ENCODE peak calls at places on chromosomes 7 and 10, in ten cellular contexts. M is cardiac muscle cell, G is NCI-H446, C is C1 segment of cervical spinal cord, R is lung microvascular endothelial cell, Q is PC-3, B is left ventricle myocardium superior, P is T-helper 2 cell, U is natural killer cell, F is nephron progenitor cell. X is an unnamed sample.

GRCh38 chr10:17335065-17335464 is 107.0 kb downstream of the VIM start:
- DNase-seq in M (no peak), G (no peak), C (no peak), R (peak; percentile 5), Q (peak; percentile 56), B (no peak), P (no peak), U (no peak), F (no peak), X (no peak)

GRCh38 chr10:117544729-117545140 is 2.2 kb downstream of the EMX2 start:
- DNase-seq in M (no peak), G (no peak), C (no peak), R (no peak), Q (no peak), B (no peak), P (no peak), U (no peak), F (peak; percentile 42), X (no peak)

GRCh38 chr7:157635669-157636068 is 298.9 kb downstream of the DNAJB6 start:
- DNase-seq in M (no peak), G (no peak), C (no peak), R (no peak), Q (no peak), B (no peak), P (no peak), U (no peak), F (no peak), X (no peak)

GRCh38 chr7:107069457-107069856 is 25.0 kb downstream of the PRKAR2B start:
- DNase-seq in M (no peak), G (no peak), C (no peak), R (no peak), Q (no peak), B (no peak), P (no peak), U (no peak), F (no peak), X (no peak)

GRCh38 chr10:106576534-106576933 is 588.0 kb downstream of the SORCS1 start:
- DNase-seq in M (no peak), G (no peak), C (no peak), R (no peak), Q (no peak), B (no peak), P (no peak), U (no peak), F (no peak), X (no peak)

GRCh38 chr10:102523250-102524029 is 19.7 kb downstream of the SUFU start:
- DNase-seq in M (no peak), G (no peak), C (no peak), R (no peak), Q (no peak), B (peak; percentile 45), P (no peak), U (no peak), F (no peak), X (no peak)

GRCh38 chr10:132297521-132297920 is 10.2 kb downstream of the STK32C start:
- DNase-seq in M (no peak), G (no peak), C (no peak), R (no peak), Q (no peak), B (no peak), P (no peak), U (no peak), F (no peak), X (no peak)

GRCh38 chr7:158524749-158525635 is 62.6 kb downstream of the PTPRN2 start:
- DNase-seq in M (no peak), G (no peak), C (no peak), R (no peak), Q (no peak), B (no peak), P (no peak), U (no peak), F (no peak), X (no peak)

GRCh38 chr10:128763588-128763987 is 637.4 kb upstream of the MKI67 start:
- DNase-seq in M (no peak), G (no peak), C (no peak), R (no peak), Q (no peak), B (no peak), P (no peak), U (no peak), F (no peak), X (no peak)

GRCh38 chr7:27303021-27303420 is 60.4 kb downstream of the EVX1 start:
- DNase-seq in M (no peak), G (peak; percentile 60), C (no peak), R (peak; percentile 47), Q (no peak), B (no peak), P (no peak), U (no peak), F (no peak), X (no peak)

GRCh38 chr7:18520450-18521235 is 25.1 kb downstream of the HDAC9 start:
- DNase-seq in M (no peak), G (peak; percentile 57), C (no peak), R (peak; percentile 62), Q (peak; percentile 68), B (no peak), P (no peak), U (no peak), F (no peak), X (no peak)

GRCh38 chr7:47596502-47597202 is 14.7 kb upstream of the TNS3 start:
- DNase-seq in M (peak; percentile 36), G (peak; percentile 77), C (no peak), R (no peak), Q (peak; percentile 27), B (peak; percentile 56), P (no peak), U (no peak), F (no peak), X (no peak)

GRCh38 chr10:18328941-18329340 is 188.7 kb downstream of the CACNB2 start:
- DNase-seq in M (no peak), G (no peak), C (no peak), R (no peak), Q (no peak), B (no peak), P (no peak), U (no peak), F (no peak), X (no peak)

X was measured in activated B cell treated with CpG ODN at 0.5 μM for 24 hours.